ENCODE peak calls at places on chromosomes 6 and 20, in four cellular contexts. M, W, N and S are unnamed samples.

GRCh38 chr20:62980970-62981369 is 25.8 kb downstream of the BHLHE23 start:
- DNase-seq in M (no peak), W (peak; percentile 6), N (no peak), S (peak; percentile 31)

GRCh38 chr6:92559002-92559401 is 860.4 kb downstream of the EPHA7 start:
- DNase-seq in M (no peak), W (peak; percentile 4), N (no peak), S (no peak)

GRCh38 chr6:111871725-111872520 is 1.3 kb downstream of the FYN start:
- DNase-seq in M (no peak), W (peak; percentile 32), N (peak; percentile 79), S (peak; percentile 45)

GRCh38 chr6:43729537-43729936 is 40.5 kb upstream of the VEGFA start:
- DNase-seq in M (no peak), W (no peak), N (no peak), S (no peak)

GRCh38 chr6:2579789-2580570 is 170.7 kb downstream of the MYLK4 start:
- DNase-seq in M (no peak), W (no peak), N (no peak), S (no peak)

GRCh38 chr6:33112148-33112547 is 36.4 kb downstream of the HLA-DPB1 start:
- DNase-seq in M (no peak), W (peak; percentile 52), N (no peak), S (peak; percentile 88)

GRCh38 chr20:34525709-34526416 is 9.6 kb downstream of the DYNLRB1 start:
- DNase-seq in M (peak; percentile 97), W (peak; percentile 99), N (no peak), S (peak; percentile 97)

GRCh38 chr6:84026721-84027164 is 6.8 kb upstream of the MRAP2 start:
- DNase-seq in M (no peak), W (peak; percentile 12), N (no peak), S (peak; percentile 9)

GRCh38 chr6:52802806-52803205 is 810 bp downstream of the GSTA1 start:
- DNase-seq in M (no peak), W (no peak), N (no peak), S (no peak)

GRCh38 chr6:79947191-79948173 is at the start of gene ELOVL4:
- DNase-seq in M (peak; percentile 4), W (peak; percentile 69), N (peak; percentile 83), S (peak; percentile 85)